ENCODE peak calls at places on chromosomes 5 and 9, in ten cellular contexts. One of them, this sample, is unnamed.

GRCh38 chr5:150081541-150082283 is 4.6 kb downstream of the CSF1R start:
- DNase-seq in SHP77 treated with DMSO at 0.1 percent for 48 hours: no peak
- DNase-seq in fibroblast of mammary gland: no peak
- DNase-seq in EL: no peak
- DNase-seq in GM23338: peak
- DNase-seq in transverse colon: peak
- DNase-seq in LHCN-M2: no peak
- DNase-seq in globus pallidus: peak
- DNase-seq in HEK293T: no peak
- DNase-seq in NCI-H1436: no peak
- DNase-seq in this sample: no peak

GRCh38 chr9:68771376-68771775 is 66.3 kb downstream of the PIP5K1B start:
- DNase-seq in LHCN-M2: no peak
- DNase-seq in SHP77 treated with DMSO at 0.1 percent for 48 hours: no peak
- DNase-seq in globus pallidus: no peak
- DNase-seq in NCI-H1436: no peak
- DNase-seq in fibroblast of mammary gland: no peak
- DNase-seq in transverse colon: no peak
- DNase-seq in HEK293T: no peak
- DNase-seq in GM23338: no peak
- DNase-seq in EL: no peak
- DNase-seq in this sample: no peak

GRCh38 chr5:159951387-159951786 is 35.1 kb downstream of the ADRA1B start:
- DNase-seq in fibroblast of mammary gland: no peak
- DNase-seq in transverse colon: no peak
- DNase-seq in GM23338: peak
- DNase-seq in EL: no peak
- DNase-seq in LHCN-M2: peak
- DNase-seq in HEK293T: peak
- DNase-seq in NCI-H1436: no peak
- DNase-seq in SHP77 treated with DMSO at 0.1 percent for 48 hours: no peak
- DNase-seq in globus pallidus: no peak
- DNase-seq in this sample: no peak

GRCh38 chr5:132483101-132483500 is 7.5 kb downstream of the IRF1 start:
- DNase-seq in SHP77 treated with DMSO at 0.1 percent for 48 hours: no peak
- DNase-seq in NCI-H1436: no peak
- DNase-seq in HEK293T: no peak
- DNase-seq in EL: no peak
- DNase-seq in globus pallidus: no peak
- DNase-seq in transverse colon: peak
- DNase-seq in LHCN-M2: no peak
- DNase-seq in fibroblast of mammary gland: no peak
- DNase-seq in GM23338: no peak
- DNase-seq in this sample: no peak

GRCh38 chr5:100841358-100842076 is 61.6 kb downstream of the ST8SIA4 start:
- DNase-seq in fibroblast of mammary gland: no peak
- DNase-seq in GM23338: no peak
- DNase-seq in transverse colon: no peak
- DNase-seq in NCI-H1436: no peak
- DNase-seq in SHP77 treated with DMSO at 0.1 percent for 48 hours: no peak
- DNase-seq in EL: no peak
- DNase-seq in globus pallidus: no peak
- DNase-seq in LHCN-M2: peak
- DNase-seq in HEK293T: no peak
- DNase-seq in this sample: no peak

GRCh38 chr5:17879276-17879675 is 245.0 kb downstream of the TAF11L14 start:
- DNase-seq in EL: no peak
- DNase-seq in NCI-H1436: no peak
- DNase-seq in SHP77 treated with DMSO at 0.1 percent for 48 hours: no peak
- DNase-seq in GM23338: no peak
- DNase-seq in LHCN-M2: no peak
- DNase-seq in globus pallidus: no peak
- DNase-seq in transverse colon: no peak
- DNase-seq in HEK293T: no peak
- DNase-seq in fibroblast of mammary gland: no peak
- DNase-seq in this sample: peak

GRCh38 chr5:76493190-76493837 is 90.2 kb downstream of the IQGAP2 start:
- DNase-seq in NCI-H1436: no peak
- DNase-seq in SHP77 treated with DMSO at 0.1 percent for 48 hours: no peak
- DNase-seq in LHCN-M2: no peak
- DNase-seq in transverse colon: peak
- DNase-seq in EL: no peak
- DNase-seq in GM23338: no peak
- DNase-seq in HEK293T: no peak
- DNase-seq in globus pallidus: no peak
- DNase-seq in fibroblast of mammary gland: no peak
- DNase-seq in this sample: no peak

GRCh38 chr9:136709454-136710109 is 2.8 kb upstream of the DIPK1B start:
- DNase-seq in SHP77 treated with DMSO at 0.1 percent for 48 hours: no peak
- DNase-seq in fibroblast of mammary gland: no peak
- DNase-seq in HEK293T: no peak
- DNase-seq in NCI-H1436: no peak
- DNase-seq in EL: no peak
- DNase-seq in LHCN-M2: no peak
- DNase-seq in GM23338: no peak
- DNase-seq in globus pallidus: no peak
- DNase-seq in transverse colon: no peak
- DNase-seq in this sample: no peak

GRCh38 chr5:178113141-178113787 is at the start of gene N4BP3:
- DNase-seq in GM23338: peak
- DNase-seq in EL: peak
- DNase-seq in SHP77 treated with DMSO at 0.1 percent for 48 hours: no peak
- DNase-seq in NCI-H1436: peak
- DNase-seq in fibroblast of mammary gland: peak
- DNase-seq in LHCN-M2: no peak
- DNase-seq in transverse colon: peak
- DNase-seq in globus pallidus: no peak
- DNase-seq in HEK293T: peak
- DNase-seq in this sample: peak

GRCh38 chr9:107539427-107540154 is 50.0 kb upstream of the KLF4 start:
- DNase-seq in HEK293T: peak
- DNase-seq in fibroblast of mammary gland: no peak
- DNase-seq in globus pallidus: no peak
- DNase-seq in NCI-H1436: no peak
- DNase-seq in SHP77 treated with DMSO at 0.1 percent for 48 hours: no peak
- DNase-seq in LHCN-M2: no peak
- DNase-seq in GM23338: peak
- DNase-seq in EL: no peak
- DNase-seq in transverse colon: no peak
- DNase-seq in this sample: peak

GRCh38 chr9:99135498-99135897 is 30.6 kb downstream of the TGFBR1 start:
- DNase-seq in fibroblast of mammary gland: no peak
- DNase-seq in HEK293T: no peak
- DNase-seq in transverse colon: no peak
- DNase-seq in SHP77 treated with DMSO at 0.1 percent for 48 hours: no peak
- DNase-seq in NCI-H1436: no peak
- DNase-seq in GM23338: no peak
- DNase-seq in EL: no peak
- DNase-seq in LHCN-M2: no peak
- DNase-seq in globus pallidus: no peak
- DNase-seq in this sample: no peak

GRCh38 chr9:121581775-121582600 is 69.4 kb upstream of the DAB2IP start:
- DNase-seq in GM23338: peak
- DNase-seq in transverse colon: no peak
- DNase-seq in fibroblast of mammary gland: no peak
- DNase-seq in HEK293T: no peak
- DNase-seq in globus pallidus: peak
- DNase-seq in LHCN-M2: no peak
- DNase-seq in NCI-H1436: no peak
- DNase-seq in EL: no peak
- DNase-seq in SHP77 treated with DMSO at 0.1 percent for 48 hours: no peak
- DNase-seq in this sample: no peak

GRCh38 chr5:60223342-60223741 is 329.8 kb upstream of the PDE4D start:
- DNase-seq in transverse colon: no peak
- DNase-seq in HEK293T: no peak
- DNase-seq in LHCN-M2: peak
- DNase-seq in NCI-H1436: no peak
- DNase-seq in globus pallidus: peak
- DNase-seq in fibroblast of mammary gland: peak
- DNase-seq in EL: peak
- DNase-seq in SHP77 treated with DMSO at 0.1 percent for 48 hours: no peak
- DNase-seq in GM23338: no peak
- DNase-seq in this sample: peak

GRCh38 chr9:20264896-20265295 is 357.4 kb downstream of the MLLT3 start:
- DNase-seq in EL: no peak
- DNase-seq in transverse colon: no peak
- DNase-seq in GM23338: no peak
- DNase-seq in fibroblast of mammary gland: no peak
- DNase-seq in SHP77 treated with DMSO at 0.1 percent for 48 hours: no peak
- DNase-seq in HEK293T: no peak
- DNase-seq in globus pallidus: no peak
- DNase-seq in LHCN-M2: no peak
- DNase-seq in NCI-H1436: no peak
- DNase-seq in this sample: no peak

GRCh38 chr9:76817489-76817888 is 53.3 kb downstream of the PCA3 start:
- DNase-seq in NCI-H1436: no peak
- DNase-seq in LHCN-M2: peak
- DNase-seq in fibroblast of mammary gland: peak
- DNase-seq in SHP77 treated with DMSO at 0.1 percent for 48 hours: no peak
- DNase-seq in EL: peak
- DNase-seq in globus pallidus: no peak
- DNase-seq in transverse colon: no peak
- DNase-seq in HEK293T: no peak
- DNase-seq in GM23338: no peak
- DNase-seq in this sample: peak

GRCh38 chr9:1051286-1052118 is 1.3 kb downstream of the DMRT2 start:
- DNase-seq in GM23338: peak
- DNase-seq in globus pallidus: peak
- DNase-seq in SHP77 treated with DMSO at 0.1 percent for 48 hours: no peak
- DNase-seq in NCI-H1436: peak
- DNase-seq in HEK293T: peak
- DNase-seq in LHCN-M2: no peak
- DNase-seq in transverse colon: peak
- DNase-seq in fibroblast of mammary gland: peak
- DNase-seq in EL: no peak
- DNase-seq in this sample: peak

GRCh38 chr5:83313431-83313830 is 158.1 kb upstream of the VCAN start:
- DNase-seq in HEK293T: no peak
- DNase-seq in fibroblast of mammary gland: no peak
- DNase-seq in transverse colon: no peak
- DNase-seq in SHP77 treated with DMSO at 0.1 percent for 48 hours: no peak
- DNase-seq in globus pallidus: no peak
- DNase-seq in GM23338: no peak
- DNase-seq in NCI-H1436: no peak
- DNase-seq in LHCN-M2: no peak
- DNase-seq in EL: peak
- DNase-seq in this sample: no peak

GRCh38 chr9:114981095-114981494 is 50.7 kb upstream of the TNFSF8 start:
- DNase-seq in transverse colon: no peak
- DNase-seq in LHCN-M2: no peak
- DNase-seq in SHP77 treated with DMSO at 0.1 percent for 48 hours: no peak
- DNase-seq in fibroblast of mammary gland: no peak
- DNase-seq in HEK293T: no peak
- DNase-seq in globus pallidus: no peak
- DNase-seq in NCI-H1436: no peak
- DNase-seq in EL: peak
- DNase-seq in GM23338: no peak
- DNase-seq in this sample: no peak